ENCODE peak calls at places on chromosomes 6 and 20, in six cellular contexts. V is left ventricle myocardium inferior; G is NCI-H1436; M is GM12865; D is stimulated activated CD4-positive, alpha-beta T cell treated with anti-CD3 and anti-CD28 coated beads, Interleukin-1b, Interleukin-23, amount 100 ng/mL, for 4 hours; A is NAMALWA. C is an unnamed sample.

GRCh38 chr20:30485331-30486102 is 771.9 kb upstream of the DEFB115 start:
- DNase-seq in G (no peak), A (no peak), V (no peak), D (no peak), M (no peak), C (no peak)

GRCh38 chr6:149938571-149939462 is 3.0 kb upstream of the ULBP2 start:
- DNase-seq in A (no peak), M (peak), G (no peak), V (no peak), D (no peak), C (peak)

GRCh38 chr20:53309515-53309914 is 284.1 kb downstream of the ZNF217 start:
- DNase-seq in M (no peak), V (no peak), D (no peak), G (no peak), A (no peak), C (no peak)

GRCh38 chr20:5785146-5785545 is 34.9 kb downstream of the SHLD1 start:
- DNase-seq in D (no peak), V (no peak), M (no peak), G (no peak), A (no peak), C (no peak)

GRCh38 chr20:25551413-25552210 is 33.7 kb downstream of the NINL start:
- DNase-seq in V (no peak), A (no peak), G (no peak), D (no peak), M (no peak), C (no peak)

GRCh38 chr20:12941025-12941424 is 67.7 kb upstream of the SPTLC3 start:
- DNase-seq in G (no peak), A (no peak), M (no peak), D (no peak), V (no peak), C (no peak)

GRCh38 chr6:90103056-90103793 is 193.4 kb downstream of the BACH2 start:
- DNase-seq in A (no peak), V (no peak), G (peak), D (no peak), M (peak), C (no peak)

GRCh38 chr6:49462599-49462926 is 490 bp downstream of the MMUT start:
- DNase-seq in G (no peak), A (no peak), M (no peak), D (no peak), V (no peak), C (no peak)

GRCh38 chr6:108732101-108732870 is 115.9 kb upstream of the ARMC2 start:
- DNase-seq in A (no peak), M (no peak), D (no peak), G (no peak), V (no peak), C (no peak)

GRCh38 chr6:38867726-38868125 is 152.6 kb downstream of the DNAH8 start:
- DNase-seq in M (no peak), D (no peak), G (no peak), A (no peak), V (no peak), C (no peak)

GRCh38 chr6:56649782-56650181 is 7.1 kb upstream of the DST start:
- DNase-seq in M (no peak), G (no peak), A (no peak), V (no peak), D (no peak), C (no peak)

GRCh38 chr6:163340201-163340887 is 74.2 kb upstream of the QKI start:
- DNase-seq in V (no peak), D (no peak), A (no peak), G (no peak), M (no peak), C (no peak)

GRCh38 chr6:118551063-118551672 is 3.1 kb downstream of the PLN start:
- DNase-seq in V (no peak), M (peak), D (no peak), G (peak), A (peak), C (no peak)

GRCh38 chr20:48106428-48106827 is 321.1 kb upstream of the SULF2 start:
- DNase-seq in G (no peak), V (no peak), D (no peak), M (no peak), A (no peak), C (no peak)

GRCh38 chr6:40340196-40340595 is 247.0 kb downstream of the LRFN2 start:
- DNase-seq in M (no peak), G (no peak), D (no peak), A (no peak), V (no peak), C (no peak)

GRCh38 chr20:60837386-60837785 is 414.7 kb upstream of the CDH4 start:
- DNase-seq in D (no peak), A (no peak), G (no peak), M (no peak), V (no peak), C (no peak)

GRCh38 chr20:44030394-44030793 is 115.7 kb downstream of the TOX2 start:
- DNase-seq in A (no peak), G (no peak), V (no peak), D (no peak), M (no peak), C (no peak)

GRCh38 chr6:6972456-6972855 is 135.3 kb upstream of the RREB1 start:
- DNase-seq in M (no peak), A (no peak), D (no peak), G (no peak), V (no peak), C (peak)

GRCh38 chr20:2149507-2149906 is 47.9 kb downstream of the STK35 start:
- DNase-seq in M (no peak), G (no peak), A (no peak), V (no peak), D (no peak), C (no peak)

GRCh38 chr6:148565931-148566663 is 180.7 kb upstream of the UST start:
- DNase-seq in M (peak), G (no peak), A (no peak), D (no peak), V (no peak), C (peak)

GRCh38 chr20:237479-237878 is 10.4 kb downstream of the DEFB129 start:
- DNase-seq in A (no peak), V (no peak), M (no peak), G (no peak), D (peak), C (no peak)

GRCh38 chr6:37049990-37050853 is 44.8 kb downstream of the FGD2 start:
- DNase-seq in A (peak), D (peak), M (peak), G (no peak), V (peak), C (peak)

GRCh38 chr6:45631396-45631795 is 253.7 kb upstream of the SUPT3H start:
- DNase-seq in D (no peak), V (no peak), A (no peak), M (no peak), G (no peak), C (no peak)